ENCODE peak calls at places on chromosomes 3 and 15, in ten cellular contexts. D is NB4, X is tibial nerve, O is H1, Y is adrenal gland, P is uterus, U is gastrocnemius medialis, A is body of pancreas, V is thyroid gland, N is breast epithelium. I is an unnamed sample.

GRCh38 chr3:10394491-10395025 is 73.6 kb upstream of the SEC13 start:
- DNase-seq in D (no peak), X (no peak), O (no peak), Y (no peak), P (no peak), U (no peak), A (no peak), V (no peak), N (no peak), I (no peak)

GRCh38 chr3:63385629-63386028 is 107.5 kb downstream of the SYNPR start:
- DNase-seq in D (no peak), X (no peak), O (no peak), Y (no peak), P (no peak), U (no peak), A (no peak), V (no peak), N (no peak), I (no peak)

GRCh38 chr3:155560594-155560993 is 184.3 kb downstream of the PLCH1 start:
- DNase-seq in D (no peak), X (no peak), O (peak), Y (no peak), P (no peak), U (no peak), A (no peak), V (no peak), N (no peak), I (no peak)

GRCh38 chr3:141229132-141229531 is 2.5 kb upstream of the PXYLP1 start:
- DNase-seq in D (no peak), X (no peak), O (no peak), Y (no peak), P (no peak), U (no peak), A (no peak), V (no peak), N (no peak), I (no peak)

GRCh38 chr3:55704521-55704920 is 217.4 kb upstream of the WNT5A start:
- DNase-seq in D (no peak), X (no peak), O (no peak), Y (no peak), P (no peak), U (no peak), A (no peak), V (no peak), N (no peak), I (no peak)

GRCh38 chr15:85646538-85647091 is 148.1 kb downstream of the KLHL25 start:
- DNase-seq in D (peak), X (no peak), O (no peak), Y (no peak), P (no peak), U (no peak), A (no peak), V (no peak), N (no peak), I (no peak)

GRCh38 chr3:24953060-24953771 is 458.6 kb upstream of the THRB start:
- DNase-seq in D (no peak), X (no peak), O (no peak), Y (no peak), P (no peak), U (no peak), A (no peak), V (no peak), N (no peak), I (no peak)

GRCh38 chr3:45205126-45205525 is 21.0 kb downstream of the TMEM158 start:
- DNase-seq in D (peak), X (no peak), O (no peak), Y (no peak), P (no peak), U (no peak), A (no peak), V (no peak), N (no peak), I (no peak)

GRCh38 chr15:87354661-87355410 is 901.7 kb downstream of the NTRK3 start:
- DNase-seq in D (no peak), X (no peak), O (no peak), Y (no peak), P (no peak), U (no peak), A (no peak), V (no peak), N (no peak), I (no peak)

GRCh38 chr15:25169318-25169717 is 214.5 kb downstream of the SNRPN start:
- DNase-seq in D (no peak), X (no peak), O (no peak), Y (no peak), P (no peak), U (no peak), A (peak), V (no peak), N (peak), I (peak)

GRCh38 chr3:45010718-45011355 is 15.3 kb upstream of the CLEC3B start:
- DNase-seq in D (no peak), X (no peak), O (no peak), Y (no peak), P (no peak), U (no peak), A (no peak), V (peak), N (no peak), I (no peak)

GRCh38 chr15:92921215-92922131 is 21.3 kb downstream of the CHD2 start:
- DNase-seq in D (no peak), X (no peak), O (no peak), Y (no peak), P (no peak), U (no peak), A (no peak), V (no peak), N (no peak), I (no peak)

GRCh38 chr15:98924311-98925049 is 83.1 kb downstream of the PGPEP1L start:
- DNase-seq in D (no peak), X (no peak), O (no peak), Y (no peak), P (no peak), U (no peak), A (no peak), V (peak), N (no peak), I (peak)

GRCh38 chr3:129070086-129070875 is 9.7 kb downstream of the GP9 start:
- DNase-seq in D (peak), X (no peak), O (no peak), Y (no peak), P (no peak), U (no peak), A (no peak), V (no peak), N (no peak), I (no peak)

GRCh38 chr3:41683666-41684350 is 278.1 kb downstream of the ULK4 start:
- DNase-seq in D (no peak), X (no peak), O (no peak), Y (no peak), P (no peak), U (no peak), A (no peak), V (no peak), N (no peak), I (no peak)

GRCh38 chr3:69161587-69162196 is 39.3 kb upstream of the LMOD3 start:
- DNase-seq in D (peak), X (no peak), O (no peak), Y (peak), P (peak), U (no peak), A (peak), V (peak), N (no peak), I (no peak)

GRCh38 chr3:139301183-139301582 is 42.6 kb upstream of the MRPS22 start:
- DNase-seq in D (peak), X (no peak), O (no peak), Y (no peak), P (no peak), U (no peak), A (no peak), V (no peak), N (no peak), I (no peak)

GRCh38 chr3:51382947-51383578 is 2.0 kb upstream of the MANF start:
- DNase-seq in D (peak), X (no peak), O (no peak), Y (no peak), P (no peak), U (no peak), A (no peak), V (no peak), N (no peak), I (peak)

GRCh38 chr3:193794002-193794835 is 201.2 kb downstream of the OPA1 start:
- DNase-seq in D (peak), X (no peak), O (no peak), Y (peak), P (no peak), U (no peak), A (no peak), V (no peak), N (no peak), I (peak)

GRCh38 chr15:74337146-74337545 is 30.3 kb downstream of the CYP11A1 start:
- DNase-seq in D (no peak), X (no peak), O (no peak), Y (no peak), P (no peak), U (peak), A (no peak), V (no peak), N (no peak), I (no peak)

GRCh38 chr15:37016287-37016686 is 84.1 kb downstream of the MEIS2 start:
- DNase-seq in D (no peak), X (no peak), O (no peak), Y (peak), P (peak), U (no peak), A (no peak), V (no peak), N (no peak), I (no peak)

GRCh38 chr3:184317201-184317600 is 2.8 kb downstream of the EIF4G1 start:
- DNase-seq in D (no peak), X (no peak), O (no peak), Y (no peak), P (no peak), U (no peak), A (no peak), V (no peak), N (no peak), I (no peak)

GRCh38 chr3:56720836-56721235 is 37.8 kb upstream of the TASOR start:
- DNase-seq in D (no peak), X (no peak), O (no peak), Y (no peak), P (no peak), U (no peak), A (no peak), V (no peak), N (no peak), I (no peak)

GRCh38 chr15:90839187-90840071 is 29.0 kb upstream of the FURIN start:
- DNase-seq in D (peak), X (no peak), O (peak), Y (no peak), P (no peak), U (no peak), A (no peak), V (peak), N (no peak), I (no peak)

GRCh38 chr15:92714071-92714456 is 58.5 kb upstream of the FAM174B start:
- DNase-seq in D (peak), X (no peak), O (no peak), Y (no peak), P (no peak), U (no peak), A (no peak), V (peak), N (no peak), I (peak)

GRCh38 chr3:23944861-23945652 is at the start of gene NR1D2:
- DNase-seq in D (peak), X (peak), O (no peak), Y (peak), P (peak), U (peak), A (peak), V (peak), N (peak), I (peak)

GRCh38 chr3:17678116-17678741 is 64.2 kb downstream of the TBC1D5 start:
- DNase-seq in D (no peak), X (no peak), O (no peak), Y (no peak), P (no peak), U (no peak), A (no peak), V (no peak), N (no peak), I (no peak)

GRCh38 chr15:30791776-30792175 is 111.9 kb upstream of the FAN1 start:
- DNase-seq in D (no peak), X (no peak), O (no peak), Y (no peak), P (no peak), U (no peak), A (no peak), V (no peak), N (no peak), I (no peak)

GRCh38 chr15:31867536-31868442 is 162.5 kb upstream of the CHRNA7 start:
- DNase-seq in D (peak), X (no peak), O (peak), Y (peak), P (peak), U (peak), A (peak), V (peak), N (no peak), I (no peak)

GRCh38 chr3:188468196-188468595 is 314.2 kb downstream of the LPP start:
- DNase-seq in D (no peak), X (no peak), O (no peak), Y (no peak), P (no peak), U (no peak), A (no peak), V (no peak), N (no peak), I (no peak)

GRCh38 chr3:58260261-58260731 is 22.7 kb downstream of the ABHD6 start:
- DNase-seq in D (peak), X (no peak), O (no peak), Y (no peak), P (no peak), U (no peak), A (no peak), V (no peak), N (no peak), I (no peak)

GRCh38 chr3:50318615-50319014 is 3.9 kb downstream of the HYAL2 start:
- DNase-seq in D (no peak), X (no peak), O (no peak), Y (no peak), P (no peak), U (no peak), A (no peak), V (no peak), N (no peak), I (no peak)

GRCh38 chr3:50317303-50317702 is 5.2 kb downstream of the HYAL2 start:
- DNase-seq in D (no peak), X (no peak), O (no peak), Y (no peak), P (no peak), U (no peak), A (no peak), V (peak), N (no peak), I (no peak)

GRCh38 chr3:50316657-50317242 is 5.8 kb downstream of the HYAL2 start:
- DNase-seq in D (peak), X (no peak), O (no peak), Y (no peak), P (peak), U (no peak), A (no peak), V (peak), N (peak), I (peak)

GRCh38 chr3:50319181-50319871 is 3.2 kb downstream of the HYAL2 start:
- DNase-seq in D (no peak), X (no peak), O (no peak), Y (no peak), P (no peak), U (no peak), A (no peak), V (no peak), N (no peak), I (no peak)

GRCh38 chr3:50318163-50318562 is 4.4 kb downstream of the HYAL2 start:
- DNase-seq in D (no peak), X (no peak), O (no peak), Y (no peak), P (no peak), U (no peak), A (no peak), V (no peak), N (no peak), I (no peak)
- TF ChIP-seq POLR2A in D (no peak), X (no peak), O (no peak), Y (no peak), P (no peak), U (no peak), A (no peak), V (no peak), N (no peak), I (no peak)

GRCh38 chr3:162777118-162777517 is 1280.5 kb downstream of the OTOL1 start:
- DNase-seq in D (no peak), X (no peak), O (no peak), Y (no peak), P (no peak), U (no peak), A (no peak), V (no peak), N (no peak), I (no peak)
- TF ChIP-seq CTCF in D (no peak), X (no peak), O (no peak), Y (no peak), P (no peak), U (no peak), A (no peak), V (no peak), N (no peak), I (no peak)

DNA sequence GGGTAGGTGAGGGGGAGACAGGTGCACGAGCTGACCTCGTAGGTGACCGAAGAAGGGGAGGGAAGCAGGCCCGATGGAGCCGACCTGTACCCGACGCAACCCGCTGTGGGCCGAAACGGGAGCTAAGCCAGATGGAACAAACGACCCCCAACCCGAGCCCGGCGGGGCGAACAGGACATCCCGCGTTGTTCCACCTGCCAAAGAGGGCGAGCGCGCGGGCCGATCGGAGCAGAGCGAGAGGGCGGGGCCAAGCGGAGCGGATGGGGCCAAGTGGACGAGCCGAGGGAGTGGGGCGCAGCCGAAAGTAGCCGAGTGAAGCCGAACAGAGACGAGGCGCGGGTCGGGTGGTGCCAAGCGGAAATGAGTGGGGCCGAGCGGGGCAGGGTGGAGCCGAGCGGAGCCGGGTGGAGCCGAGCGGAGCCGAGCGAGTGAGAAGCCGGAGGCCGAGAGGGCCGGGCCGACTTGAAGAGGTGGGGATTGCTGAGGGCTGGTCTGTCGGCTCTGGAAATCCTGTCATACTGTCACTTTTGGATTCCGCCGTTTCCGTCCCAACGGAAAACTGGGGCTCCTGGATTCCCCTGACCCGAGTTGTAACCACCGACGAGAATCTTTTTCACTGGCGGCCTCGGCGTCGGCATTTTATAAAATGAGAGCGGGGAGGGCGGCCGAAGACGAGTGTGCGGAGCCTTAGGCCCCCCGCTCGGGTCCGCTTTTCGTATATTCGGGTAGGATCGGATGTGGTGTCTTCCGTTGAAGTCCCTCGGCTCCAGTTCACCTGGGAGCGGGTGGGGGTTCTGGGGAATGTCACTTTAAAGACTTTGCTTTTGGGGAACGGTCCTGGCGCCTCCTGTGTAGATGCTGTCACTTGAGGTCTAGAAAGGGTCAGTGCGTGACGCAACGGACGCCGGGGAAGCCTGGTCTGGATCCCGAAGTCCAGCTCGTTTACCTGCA is 15.6 kb upstream of the WNT7A start:
- DNase-seq in D (peak), X (peak), O (peak), Y (peak), P (peak), U (peak), A (peak), V (peak), N (peak), I (peak)
- TF ChIP-seq POLR2A in D (no peak), X (no peak), O (no peak), Y (no peak), P (peak), U (peak), A (no peak), V (peak), N (peak), I (no peak)

GRCh38 chr3:43506644-43507043 is 115.2 kb downstream of the ANO10 start:
- DNase-seq in D (no peak), X (no peak), O (no peak), Y (no peak), P (no peak), U (no peak), A (no peak), V (no peak), N (no peak), I (no peak)

GRCh38 chr3:43497905-43498365 is 123.9 kb downstream of the ANO10 start:
- DNase-seq in D (no peak), X (no peak), O (no peak), Y (no peak), P (no peak), U (no peak), A (no peak), V (no peak), N (no peak), I (no peak)

GRCh38 chr3:43499256-43499655 is 122.6 kb downstream of the ANO10 start:
- DNase-seq in D (peak), X (no peak), O (no peak), Y (no peak), P (no peak), U (no peak), A (no peak), V (no peak), N (no peak), I (no peak)

GRCh38 chr3:43505351-43505750 is 116.5 kb downstream of the ANO10 start:
- DNase-seq in D (no peak), X (no peak), O (no peak), Y (no peak), P (no peak), U (no peak), A (no peak), V (no peak), N (no peak), I (no peak)

GRCh38 chr3:43503067-43503728 is 118.6 kb downstream of the ANO10 start:
- DNase-seq in D (peak), X (no peak), O (no peak), Y (no peak), P (no peak), U (no peak), A (no peak), V (no peak), N (no peak), I (no peak)
- TF ChIP-seq CTCF in D (no peak), X (peak), O (no peak), Y (peak), P (peak), U (peak), A (peak), V (peak), N (peak), I (no peak)

I was measured in lower leg skin.